ENCODE peak calls at places on chromosomes 1 and 21, in ten cellular contexts. One of them, this sample, is unnamed.

GRCh38 chr1:29121951-29122661 is 1.6 kb downstream of the TMEM200B start:
- DNase-seq in PC-3: peak; percentile 19
- DNase-seq in stomach: no peak
- DNase-seq in fibroblast of mammary gland: peak; percentile 30
- DNase-seq in mesothelial cell of epicardium: peak; percentile 62
- DNase-seq in nephron progenitor cell: peak; percentile 56
- DNase-seq in tibial artery: peak; percentile 34
- DNase-seq in GM12865: no peak
- DNase-seq in left lung: peak; percentile 46
- DNase-seq in Peyer's patch: peak; percentile 53
- DNase-seq in this sample: peak; percentile 21

GRCh38 chr1:113190930-113191329 is 117.9 kb downstream of the LRIG2 start:
- DNase-seq in PC-3: no peak
- DNase-seq in stomach: no peak
- DNase-seq in fibroblast of mammary gland: no peak
- DNase-seq in mesothelial cell of epicardium: no peak
- DNase-seq in nephron progenitor cell: no peak
- DNase-seq in tibial artery: no peak
- DNase-seq in GM12865: no peak
- DNase-seq in left lung: no peak
- DNase-seq in Peyer's patch: no peak
- DNase-seq in this sample: no peak

GRCh38 chr1:25800538-25801377 is 765 bp downstream of the SELENON start:
- DNase-seq in PC-3: no peak
- DNase-seq in stomach: no peak
- DNase-seq in fibroblast of mammary gland: no peak
- DNase-seq in mesothelial cell of epicardium: no peak
- DNase-seq in nephron progenitor cell: no peak
- DNase-seq in tibial artery: no peak
- DNase-seq in GM12865: no peak
- DNase-seq in left lung: no peak
- DNase-seq in Peyer's patch: no peak
- DNase-seq in this sample: no peak

GRCh38 chr1:218642033-218642954 is 297.2 kb downstream of the TGFB2 start:
- DNase-seq in PC-3: no peak
- DNase-seq in stomach: no peak
- DNase-seq in fibroblast of mammary gland: peak; percentile 19
- DNase-seq in mesothelial cell of epicardium: no peak
- DNase-seq in nephron progenitor cell: no peak
- DNase-seq in tibial artery: no peak
- DNase-seq in GM12865: no peak
- DNase-seq in left lung: no peak
- DNase-seq in Peyer's patch: no peak
- DNase-seq in this sample: no peak

GRCh38 chr1:167502719-167503452 is 15.4 kb downstream of the CD247 start:
- DNase-seq in PC-3: no peak
- DNase-seq in stomach: no peak
- DNase-seq in fibroblast of mammary gland: no peak
- DNase-seq in mesothelial cell of epicardium: no peak
- DNase-seq in nephron progenitor cell: no peak
- DNase-seq in tibial artery: no peak
- DNase-seq in GM12865: no peak
- DNase-seq in left lung: no peak
- DNase-seq in Peyer's patch: no peak
- DNase-seq in this sample: no peak

GRCh38 chr1:47999097-47999496 is 1.9 kb upstream of the TRABD2B start:
- DNase-seq in PC-3: no peak
- DNase-seq in stomach: no peak
- DNase-seq in fibroblast of mammary gland: no peak
- DNase-seq in mesothelial cell of epicardium: no peak
- DNase-seq in nephron progenitor cell: no peak
- DNase-seq in tibial artery: no peak
- DNase-seq in GM12865: no peak
- DNase-seq in left lung: no peak
- DNase-seq in Peyer's patch: no peak
- DNase-seq in this sample: no peak

GRCh38 chr1:40197656-40198055 is 36.5 kb downstream of the RLF start:
- DNase-seq in PC-3: peak; percentile 10
- DNase-seq in stomach: no peak
- DNase-seq in fibroblast of mammary gland: no peak
- DNase-seq in mesothelial cell of epicardium: no peak
- DNase-seq in nephron progenitor cell: no peak
- DNase-seq in tibial artery: no peak
- DNase-seq in GM12865: no peak
- DNase-seq in left lung: no peak
- DNase-seq in Peyer's patch: no peak
- DNase-seq in this sample: no peak

GRCh38 chr1:237239248-237239647 is 197.3 kb downstream of the RYR2 start:
- DNase-seq in PC-3: no peak
- DNase-seq in stomach: no peak
- DNase-seq in fibroblast of mammary gland: no peak
- DNase-seq in mesothelial cell of epicardium: no peak
- DNase-seq in nephron progenitor cell: no peak
- DNase-seq in tibial artery: no peak
- DNase-seq in GM12865: no peak
- DNase-seq in left lung: no peak
- DNase-seq in Peyer's patch: no peak
- DNase-seq in this sample: no peak

GRCh38 chr21:38668067-38668466 is 137.7 kb upstream of the ETS2 start:
- DNase-seq in PC-3: no peak
- DNase-seq in stomach: no peak
- DNase-seq in fibroblast of mammary gland: no peak
- DNase-seq in mesothelial cell of epicardium: no peak
- DNase-seq in nephron progenitor cell: no peak
- DNase-seq in tibial artery: no peak
- DNase-seq in GM12865: no peak
- DNase-seq in left lung: no peak
- DNase-seq in Peyer's patch: no peak
- DNase-seq in this sample: no peak

GRCh38 chr1:214823311-214824117 is 220.5 kb downstream of the CENPF start:
- DNase-seq in PC-3: no peak
- DNase-seq in stomach: no peak
- DNase-seq in fibroblast of mammary gland: no peak
- DNase-seq in mesothelial cell of epicardium: no peak
- DNase-seq in nephron progenitor cell: no peak
- DNase-seq in tibial artery: no peak
- DNase-seq in GM12865: peak; percentile 14
- DNase-seq in left lung: no peak
- DNase-seq in Peyer's patch: no peak
- DNase-seq in this sample: no peak

GRCh38 chr1:39687243-39687642 is 4.0 kb downstream of the HPCAL4 start:
- DNase-seq in PC-3: no peak
- DNase-seq in stomach: no peak
- DNase-seq in fibroblast of mammary gland: no peak
- DNase-seq in mesothelial cell of epicardium: no peak
- DNase-seq in nephron progenitor cell: no peak
- DNase-seq in tibial artery: no peak
- DNase-seq in GM12865: no peak
- DNase-seq in left lung: no peak
- DNase-seq in Peyer's patch: no peak
- DNase-seq in this sample: no peak

GRCh38 chr1:69167876-69168275 is 399.8 kb upstream of the LRRC7 start:
- DNase-seq in PC-3: peak; percentile 7
- DNase-seq in stomach: no peak
- DNase-seq in fibroblast of mammary gland: peak; percentile 64
- DNase-seq in mesothelial cell of epicardium: no peak
- DNase-seq in nephron progenitor cell: no peak
- DNase-seq in tibial artery: no peak
- DNase-seq in GM12865: no peak
- DNase-seq in left lung: no peak
- DNase-seq in Peyer's patch: no peak
- DNase-seq in this sample: no peak

GRCh38 chr1:6294080-6294867 is 33.4 kb upstream of the GPR153 start:
- DNase-seq in PC-3: peak; percentile 97
- DNase-seq in stomach: no peak
- DNase-seq in fibroblast of mammary gland: no peak
- DNase-seq in mesothelial cell of epicardium: no peak
- DNase-seq in nephron progenitor cell: no peak
- DNase-seq in tibial artery: no peak
- DNase-seq in GM12865: no peak
- DNase-seq in left lung: no peak
- DNase-seq in Peyer's patch: no peak
- DNase-seq in this sample: no peak

GRCh38 chr1:67650061-67650460 is 34.9 kb upstream of the GADD45A start:
- DNase-seq in PC-3: no peak
- DNase-seq in stomach: no peak
- DNase-seq in fibroblast of mammary gland: peak; percentile 36
- DNase-seq in mesothelial cell of epicardium: no peak
- DNase-seq in nephron progenitor cell: no peak
- DNase-seq in tibial artery: no peak
- DNase-seq in GM12865: no peak
- DNase-seq in left lung: no peak
- DNase-seq in Peyer's patch: no peak
- DNase-seq in this sample: no peak

GRCh38 chr1:67647036-67647798 is 37.8 kb upstream of the GADD45A start:
- DNase-seq in PC-3: peak; percentile 88
- DNase-seq in stomach: no peak
- DNase-seq in fibroblast of mammary gland: peak; percentile 66
- DNase-seq in mesothelial cell of epicardium: no peak
- DNase-seq in nephron progenitor cell: no peak
- DNase-seq in tibial artery: no peak
- DNase-seq in GM12865: no peak
- DNase-seq in left lung: no peak
- DNase-seq in Peyer's patch: no peak
- DNase-seq in this sample: no peak

GRCh38 chr1:67648582-67649326 is 36.2 kb upstream of the GADD45A start:
- DNase-seq in PC-3: no peak
- DNase-seq in stomach: no peak
- DNase-seq in fibroblast of mammary gland: no peak
- DNase-seq in mesothelial cell of epicardium: no peak
- DNase-seq in nephron progenitor cell: no peak
- DNase-seq in tibial artery: no peak
- DNase-seq in GM12865: no peak
- DNase-seq in left lung: no peak
- DNase-seq in Peyer's patch: no peak
- DNase-seq in this sample: no peak

GRCh38 chr1:67646145-67647035 is 38.6 kb upstream of the GADD45A start:
- DNase-seq in PC-3: peak; percentile 7
- DNase-seq in stomach: no peak
- DNase-seq in fibroblast of mammary gland: peak; percentile 30
- DNase-seq in mesothelial cell of epicardium: no peak
- DNase-seq in nephron progenitor cell: no peak
- DNase-seq in tibial artery: no peak
- DNase-seq in GM12865: no peak
- DNase-seq in left lung: no peak
- DNase-seq in Peyer's patch: no peak
- DNase-seq in this sample: no peak

GRCh38 chr1:67647814-67648358 is 37.1 kb upstream of the GADD45A start:
- DNase-seq in PC-3: peak; percentile 77
- DNase-seq in stomach: no peak
- DNase-seq in fibroblast of mammary gland: no peak
- DNase-seq in mesothelial cell of epicardium: no peak
- DNase-seq in nephron progenitor cell: no peak
- DNase-seq in tibial artery: no peak
- DNase-seq in GM12865: no peak
- DNase-seq in left lung: no peak
- DNase-seq in Peyer's patch: no peak
- DNase-seq in this sample: no peak
- TF ChIP-seq CTCF in PC-3: no peak
- TF ChIP-seq CTCF in stomach: no peak
- TF ChIP-seq CTCF in fibroblast of mammary gland: no peak
- TF ChIP-seq CTCF in mesothelial cell of epicardium: no peak
- TF ChIP-seq CTCF in nephron progenitor cell: no peak
- TF ChIP-seq CTCF in tibial artery: no peak
- TF ChIP-seq CTCF in GM12865: no peak
- TF ChIP-seq CTCF in left lung: no peak
- TF ChIP-seq CTCF in Peyer's patch: no peak
- TF ChIP-seq CTCF in this sample: no peak

GRCh38 chr21:33132054-33132453 is 62.1 kb downstream of the OLIG1 start:
- DNase-seq in PC-3: peak; percentile 19
- DNase-seq in stomach: no peak
- DNase-seq in fibroblast of mammary gland: no peak
- DNase-seq in mesothelial cell of epicardium: no peak
- DNase-seq in nephron progenitor cell: no peak
- DNase-seq in tibial artery: no peak
- DNase-seq in GM12865: peak; percentile 11
- DNase-seq in left lung: no peak
- DNase-seq in Peyer's patch: no peak
- DNase-seq in this sample: no peak
- TF ChIP-seq CTCF in PC-3: peak; percentile 60
- TF ChIP-seq CTCF in stomach: no peak
- TF ChIP-seq CTCF in fibroblast of mammary gland: peak; percentile 6
- TF ChIP-seq CTCF in mesothelial cell of epicardium: no peak
- TF ChIP-seq CTCF in nephron progenitor cell: no peak
- TF ChIP-seq CTCF in tibial artery: no peak
- TF ChIP-seq CTCF in GM12865: peak; percentile 27
- TF ChIP-seq CTCF in left lung: no peak
- TF ChIP-seq CTCF in Peyer's patch: peak; percentile 21
- TF ChIP-seq CTCF in this sample: no peak

GRCh38 chr1:21725738-21726392 is 56.7 kb upstream of the RAP1GAP start:
- DNase-seq in PC-3: no peak
- DNase-seq in stomach: no peak
- DNase-seq in fibroblast of mammary gland: no peak
- DNase-seq in mesothelial cell of epicardium: no peak
- DNase-seq in nephron progenitor cell: no peak
- DNase-seq in tibial artery: no peak
- DNase-seq in GM12865: no peak
- DNase-seq in left lung: no peak
- DNase-seq in Peyer's patch: no peak
- DNase-seq in this sample: no peak
- TF ChIP-seq CTCF in PC-3: no peak
- TF ChIP-seq CTCF in stomach: no peak
- TF ChIP-seq CTCF in fibroblast of mammary gland: no peak
- TF ChIP-seq CTCF in mesothelial cell of epicardium: no peak
- TF ChIP-seq CTCF in nephron progenitor cell: no peak
- TF ChIP-seq CTCF in tibial artery: no peak
- TF ChIP-seq CTCF in GM12865: no peak
- TF ChIP-seq CTCF in left lung: no peak
- TF ChIP-seq CTCF in Peyer's patch: no peak
- TF ChIP-seq CTCF in this sample: no peak

GRCh38 chr1:110153407-110153950 is 3.2 kb downstream of the SLC6A17 start:
- DNase-seq in PC-3: no peak
- DNase-seq in stomach: no peak
- DNase-seq in fibroblast of mammary gland: no peak
- DNase-seq in mesothelial cell of epicardium: no peak
- DNase-seq in nephron progenitor cell: no peak
- DNase-seq in tibial artery: no peak
- DNase-seq in GM12865: no peak
- DNase-seq in left lung: no peak
- DNase-seq in Peyer's patch: no peak
- DNase-seq in this sample: no peak

GRCh38 chr1:110148961-110149360 is 1.3 kb upstream of the SLC6A17 start:
- DNase-seq in PC-3: peak; percentile 17
- DNase-seq in stomach: no peak
- DNase-seq in fibroblast of mammary gland: peak; percentile 10
- DNase-seq in mesothelial cell of epicardium: no peak
- DNase-seq in nephron progenitor cell: no peak
- DNase-seq in tibial artery: no peak
- DNase-seq in GM12865: peak; percentile 2
- DNase-seq in left lung: no peak
- DNase-seq in Peyer's patch: no peak
- DNase-seq in this sample: no peak

GRCh38 chr1:110152133-110152785 is 2.0 kb downstream of the SLC6A17 start:
- DNase-seq in PC-3: peak; percentile 59
- DNase-seq in stomach: no peak
- DNase-seq in fibroblast of mammary gland: peak; percentile 69
- DNase-seq in mesothelial cell of epicardium: no peak
- DNase-seq in nephron progenitor cell: no peak
- DNase-seq in tibial artery: no peak
- DNase-seq in GM12865: no peak
- DNase-seq in left lung: no peak
- DNase-seq in Peyer's patch: no peak
- DNase-seq in this sample: no peak

GRCh38 chr1:110150330-110151174 is at the start of gene SLC6A17:
- DNase-seq in PC-3: no peak
- DNase-seq in stomach: no peak
- DNase-seq in fibroblast of mammary gland: peak; percentile 64
- DNase-seq in mesothelial cell of epicardium: peak; percentile 59
- DNase-seq in nephron progenitor cell: peak; percentile 78
- DNase-seq in tibial artery: no peak
- DNase-seq in GM12865: peak; percentile 20
- DNase-seq in left lung: no peak
- DNase-seq in Peyer's patch: no peak
- DNase-seq in this sample: no peak

GRCh38 chr1:110151175-110151715 is 951 bp downstream of the SLC6A17 start:
- DNase-seq in PC-3: no peak
- DNase-seq in stomach: no peak
- DNase-seq in fibroblast of mammary gland: peak; percentile 8
- DNase-seq in mesothelial cell of epicardium: no peak
- DNase-seq in nephron progenitor cell: no peak
- DNase-seq in tibial artery: no peak
- DNase-seq in GM12865: no peak
- DNase-seq in left lung: no peak
- DNase-seq in Peyer's patch: no peak
- DNase-seq in this sample: no peak
- TF ChIP-seq CTCF in PC-3: no peak
- TF ChIP-seq CTCF in stomach: no peak
- TF ChIP-seq CTCF in fibroblast of mammary gland: no peak
- TF ChIP-seq CTCF in mesothelial cell of epicardium: no peak
- TF ChIP-seq CTCF in nephron progenitor cell: no peak
- TF ChIP-seq CTCF in tibial artery: no peak
- TF ChIP-seq CTCF in GM12865: no peak
- TF ChIP-seq CTCF in left lung: no peak
- TF ChIP-seq CTCF in Peyer's patch: no peak
- TF ChIP-seq CTCF in this sample: no peak